ENCODE peak calls at places on chromosome 21, in nine cellular contexts. R is SK-N-SH; C is right lobe of liver; K is activated CD4-positive, alpha-beta T cell treated with anti-CD3 and anti-CD28 coated beads, Interleukin-2, amount 10 ng/mL, durations not matched to agents 7 days and 5 days; Q is Daoy; D is T-helper 9 cell; V is CD8-positive, alpha-beta T cell; N is NCI-H1092 treated with DMSO at 0.1 percent for 48 hours; L is left kidney. G is an unnamed sample.

GRCh38 chr21:35399002-35399401 is 349.9 kb upstream of the RUNX1 start:
- DNase-seq in L (no peak), R (no peak), K (no peak), N (no peak), Q (no peak), D (no peak), C (no peak), V (no peak), G (no peak)

GRCh38 chr21:31895069-31895851 is 22.4 kb downstream of the HUNK start:
- DNase-seq in R (no peak), D (no peak), Q (no peak), K (no peak), V (no peak), L (peak), C (no peak), N (no peak), G (no peak)

GRCh38 chr21:26124421-26124833 is 46.1 kb downstream of the APP start:
- DNase-seq in N (no peak), V (no peak), K (no peak), R (no peak), C (no peak), L (peak), Q (no peak), D (no peak), G (peak)

GRCh38 chr21:18178509-18178908 is 66.1 kb upstream of the CHODL start:
- DNase-seq in V (no peak), R (no peak), N (no peak), L (no peak), D (no peak), Q (no peak), C (no peak), K (no peak), G (no peak)

GRCh38 chr21:29215709-29216108 is 83.0 kb upstream of the BACH1 start:
- DNase-seq in Q (no peak), N (no peak), L (no peak), R (no peak), C (no peak), V (no peak), K (no peak), D (no peak), G (no peak)

GRCh38 chr21:38424333-38424732 is 73.9 kb downstream of the ERG start:
- DNase-seq in Q (no peak), D (no peak), V (no peak), C (no peak), K (no peak), N (no peak), R (no peak), L (peak), G (no peak)

GRCh38 chr21:38159355-38159754 is 97.4 kb upstream of the KCNJ15 start:
- DNase-seq in V (peak), K (peak), D (peak), L (peak), N (peak), Q (peak), R (peak), C (peak), G (peak)

GRCh38 chr21:44094832-44095231 is 12.4 kb upstream of the PWP2 start:
- DNase-seq in R (no peak), L (no peak), Q (no peak), K (no peak), D (no peak), V (no peak), N (no peak), C (no peak), G (no peak)

GRCh38 chr21:46560568-46561447 is 44.1 kb downstream of the S100B start:
- DNase-seq in D (no peak), C (no peak), V (peak), N (no peak), Q (no peak), K (peak), L (no peak), R (peak), G (no peak)

GRCh38 chr21:44933199-44933937 is 6.5 kb upstream of the SLX9 start:
- DNase-seq in D (no peak), N (no peak), V (no peak), Q (no peak), L (no peak), C (no peak), K (no peak), R (no peak), G (no peak)

GRCh38 chr21:15210235-15210678 is 145.5 kb upstream of the NRIP1 start:
- DNase-seq in R (no peak), V (no peak), N (no peak), Q (peak), L (no peak), K (no peak), D (no peak), C (peak), G (no peak)

GRCh38 chr21:46284077-46284644 is 1.2 kb downstream of the MCM3AP start:
- DNase-seq in K (no peak), V (no peak), C (no peak), N (no peak), D (no peak), Q (no peak), R (no peak), L (no peak), G (no peak)

GRCh38 chr21:36330904-36331303 is 10.9 kb downstream of the MORC3 start:
- DNase-seq in D (peak), L (peak), N (peak), V (peak), K (peak), R (peak), Q (peak), C (no peak), G (no peak)

GRCh38 chr21:39562791-39563770 is 49.7 kb upstream of the B3GALT5 start:
- DNase-seq in N (peak), V (no peak), R (no peak), L (no peak), K (no peak), Q (no peak), D (no peak), C (no peak), G (no peak)

GRCh38 chr21:42191978-42192595 is 26.9 kb upstream of the ABCG1 start:
- DNase-seq in R (no peak), Q (no peak), V (peak), K (no peak), L (peak), D (no peak), C (no peak), N (no peak), G (no peak)

GRCh38 chr21:42474043-42474831 is 21.8 kb downstream of the RSPH1 start:
- DNase-seq in C (peak), L (peak), V (no peak), D (no peak), K (no peak), R (peak), N (no peak), Q (peak), G (no peak)

GRCh38 chr21:38241029-38241740 is 15.6 kb upstream of the KCNJ15 start:
- DNase-seq in V (no peak), L (no peak), C (no peak), N (no peak), R (no peak), D (no peak), Q (peak), K (no peak), G (no peak)

GRCh38 chr21:43794857-43795256 is 5.5 kb downstream of the RRP1 start:
- DNase-seq in V (no peak), R (no peak), D (no peak), L (no peak), K (no peak), N (no peak), Q (no peak), C (no peak), G (no peak)

GRCh38 chr21:32412998-32413504 is 545 bp downstream of the EVA1C start:
- DNase-seq in N (no peak), Q (no peak), C (peak), K (no peak), R (no peak), L (no peak), D (no peak), V (peak), G (no peak)

GRCh38 chr21:43884012-43884860 is 19.2 kb downstream of the AGPAT3 start:
- DNase-seq in C (no peak), R (peak), L (peak), Q (peak), V (no peak), N (no peak), D (no peak), K (peak), G (no peak)

GRCh38 chr21:43913928-43914327 is 48.9 kb downstream of the AGPAT3 start:
- DNase-seq in C (no peak), N (no peak), Q (no peak), D (no peak), V (no peak), R (no peak), K (no peak), L (peak), G (peak)

GRCh38 chr21:32921632-32922230 is 104.0 kb upstream of the OLIG2 start:
- DNase-seq in C (no peak), N (no peak), R (no peak), Q (peak), V (peak), L (peak), D (peak), K (peak), G (no peak)